ENCODE peak calls at places on chromosomes 6 and 20, in eight cellular contexts. One of them, this sample, is unnamed.

GRCh38 chr20:44517454-44517853 is 4.4 kb downstream of the SERINC3 start:
- DNase-seq in endothelial cell: no peak
- DNase-seq in colonic mucosa: no peak
- DNase-seq in T follicular helper cell: no peak
- DNase-seq in left ventricle myocardium inferior: no peak
- DNase-seq in stimulated activated CD4-positive, alpha-beta T cell treated with anti-CD3 and anti-CD28 coated beads, Interleukin-1b, Interleukin-23, amount 100 ng/mL, for 24 hours: no peak
- DNase-seq in A549: no peak
- DNase-seq in activated CD4-positive, alpha-beta T cell treated with anti-CD3 and anti-CD28 coated beads for 1 hour: no peak
- DNase-seq in this sample: no peak

GRCh38 chr6:11430036-11430435 is 107.5 kb upstream of the TMEM170B start:
- DNase-seq in endothelial cell: no peak
- DNase-seq in colonic mucosa: no peak
- DNase-seq in T follicular helper cell: no peak
- DNase-seq in left ventricle myocardium inferior: no peak
- DNase-seq in stimulated activated CD4-positive, alpha-beta T cell treated with anti-CD3 and anti-CD28 coated beads, Interleukin-1b, Interleukin-23, amount 100 ng/mL, for 24 hours: no peak
- DNase-seq in A549: no peak
- DNase-seq in activated CD4-positive, alpha-beta T cell treated with anti-CD3 and anti-CD28 coated beads for 1 hour: no peak
- DNase-seq in this sample: no peak

GRCh38 chr6:28371280-28371679 is 21.5 kb downstream of the ZKSCAN3 start:
- DNase-seq in endothelial cell: no peak
- DNase-seq in colonic mucosa: no peak
- DNase-seq in T follicular helper cell: no peak
- DNase-seq in left ventricle myocardium inferior: no peak
- DNase-seq in stimulated activated CD4-positive, alpha-beta T cell treated with anti-CD3 and anti-CD28 coated beads, Interleukin-1b, Interleukin-23, amount 100 ng/mL, for 24 hours: no peak
- DNase-seq in A549: no peak
- DNase-seq in activated CD4-positive, alpha-beta T cell treated with anti-CD3 and anti-CD28 coated beads for 1 hour: no peak
- DNase-seq in this sample: no peak

GRCh38 chr20:52168116-52168515 is 23.5 kb downstream of the ZFP64 start:
- DNase-seq in endothelial cell: no peak
- DNase-seq in colonic mucosa: no peak
- DNase-seq in T follicular helper cell: no peak
- DNase-seq in left ventricle myocardium inferior: no peak
- DNase-seq in stimulated activated CD4-positive, alpha-beta T cell treated with anti-CD3 and anti-CD28 coated beads, Interleukin-1b, Interleukin-23, amount 100 ng/mL, for 24 hours: no peak
- DNase-seq in A549: no peak
- DNase-seq in activated CD4-positive, alpha-beta T cell treated with anti-CD3 and anti-CD28 coated beads for 1 hour: no peak
- DNase-seq in this sample: no peak

GRCh38 chr6:167827062-167827587 is 414 bp downstream of the AFDN start:
- DNase-seq in endothelial cell: peak
- DNase-seq in colonic mucosa: no peak
- DNase-seq in T follicular helper cell: no peak
- DNase-seq in left ventricle myocardium inferior: peak
- DNase-seq in stimulated activated CD4-positive, alpha-beta T cell treated with anti-CD3 and anti-CD28 coated beads, Interleukin-1b, Interleukin-23, amount 100 ng/mL, for 24 hours: no peak
- DNase-seq in A549: no peak
- DNase-seq in activated CD4-positive, alpha-beta T cell treated with anti-CD3 and anti-CD28 coated beads for 1 hour: no peak
- DNase-seq in this sample: peak

GRCh38 chr20:49747707-49748524 is 34.2 kb upstream of the B4GALT5 start:
- DNase-seq in endothelial cell: peak
- DNase-seq in colonic mucosa: peak
- DNase-seq in T follicular helper cell: no peak
- DNase-seq in left ventricle myocardium inferior: peak
- DNase-seq in stimulated activated CD4-positive, alpha-beta T cell treated with anti-CD3 and anti-CD28 coated beads, Interleukin-1b, Interleukin-23, amount 100 ng/mL, for 24 hours: no peak
- DNase-seq in A549: peak
- DNase-seq in activated CD4-positive, alpha-beta T cell treated with anti-CD3 and anti-CD28 coated beads for 1 hour: no peak
- DNase-seq in this sample: peak

GRCh38 chr6:161694995-161695394 is 421.1 kb upstream of the AGPAT4 start:
- DNase-seq in endothelial cell: no peak
- DNase-seq in colonic mucosa: no peak
- DNase-seq in T follicular helper cell: no peak
- DNase-seq in left ventricle myocardium inferior: no peak
- DNase-seq in stimulated activated CD4-positive, alpha-beta T cell treated with anti-CD3 and anti-CD28 coated beads, Interleukin-1b, Interleukin-23, amount 100 ng/mL, for 24 hours: no peak
- DNase-seq in A549: peak
- DNase-seq in activated CD4-positive, alpha-beta T cell treated with anti-CD3 and anti-CD28 coated beads for 1 hour: no peak
- DNase-seq in this sample: peak

GRCh38 chr6:127207591-127208120 is 59.0 kb upstream of the RNF146 start:
- DNase-seq in endothelial cell: no peak
- DNase-seq in colonic mucosa: no peak
- DNase-seq in T follicular helper cell: no peak
- DNase-seq in left ventricle myocardium inferior: no peak
- DNase-seq in stimulated activated CD4-positive, alpha-beta T cell treated with anti-CD3 and anti-CD28 coated beads, Interleukin-1b, Interleukin-23, amount 100 ng/mL, for 24 hours: no peak
- DNase-seq in A549: no peak
- DNase-seq in activated CD4-positive, alpha-beta T cell treated with anti-CD3 and anti-CD28 coated beads for 1 hour: no peak
- DNase-seq in this sample: no peak

GRCh38 chr6:123899745-123900144 is 96.1 kb downstream of the NKAIN2 start:
- DNase-seq in endothelial cell: no peak
- DNase-seq in colonic mucosa: no peak
- DNase-seq in T follicular helper cell: no peak
- DNase-seq in left ventricle myocardium inferior: no peak
- DNase-seq in stimulated activated CD4-positive, alpha-beta T cell treated with anti-CD3 and anti-CD28 coated beads, Interleukin-1b, Interleukin-23, amount 100 ng/mL, for 24 hours: no peak
- DNase-seq in A549: no peak
- DNase-seq in activated CD4-positive, alpha-beta T cell treated with anti-CD3 and anti-CD28 coated beads for 1 hour: no peak
- DNase-seq in this sample: no peak

GRCh38 chr6:120405947-120406346 is 928.3 kb downstream of the TBC1D32 start:
- DNase-seq in endothelial cell: no peak
- DNase-seq in colonic mucosa: no peak
- DNase-seq in T follicular helper cell: no peak
- DNase-seq in left ventricle myocardium inferior: no peak
- DNase-seq in stimulated activated CD4-positive, alpha-beta T cell treated with anti-CD3 and anti-CD28 coated beads, Interleukin-1b, Interleukin-23, amount 100 ng/mL, for 24 hours: no peak
- DNase-seq in A549: peak
- DNase-seq in activated CD4-positive, alpha-beta T cell treated with anti-CD3 and anti-CD28 coated beads for 1 hour: no peak
- DNase-seq in this sample: no peak

GRCh38 chr6:33297956-33298772 is 578 bp downstream of the RGL2 start:
- DNase-seq in endothelial cell: peak
- DNase-seq in colonic mucosa: peak
- DNase-seq in T follicular helper cell: peak
- DNase-seq in left ventricle myocardium inferior: no peak
- DNase-seq in stimulated activated CD4-positive, alpha-beta T cell treated with anti-CD3 and anti-CD28 coated beads, Interleukin-1b, Interleukin-23, amount 100 ng/mL, for 24 hours: no peak
- DNase-seq in A549: peak
- DNase-seq in activated CD4-positive, alpha-beta T cell treated with anti-CD3 and anti-CD28 coated beads for 1 hour: no peak
- DNase-seq in this sample: peak